ENCODE peak calls at places on chromosomes 4 and X, in seven cellular contexts. F is SJSA1, M is AG09309, X is lower lobe of right lung, K is fibroblast of pulmonary artery, T is skeletal muscle cell, P is PC-9. D is an unnamed sample.
A peak's percentile ranks its signal among the peaks of the same experiment; 100 is the strongest.

GRCh38 chr4:151887151-151887815 is 126.5 kb upstream of the GATB start:
- DNase-seq in F (no peak), M (no peak), X (no peak), K (no peak), T (peak; percentile 31), P (no peak), D (no peak)

GRCh38 chr4:1201851-1202525 is 29.6 kb upstream of the SPON2 start:
- DNase-seq in F (no peak), M (peak; percentile 46), X (peak; percentile 68), K (peak; percentile 95), T (peak; percentile 91), P (no peak), D (peak; percentile 68)

GRCh38 chrX:115372026-115372610 is 82.6 kb downstream of the LUZP4 start:
- DNase-seq in F (peak; percentile 42), M (no peak), X (no peak), K (peak; percentile 78), T (no peak), P (peak; percentile 33), D (no peak)

GRCh38 chrX:108640817-108641216 is 95.5 kb downstream of the IRS4 start:
- DNase-seq in F (no peak), M (no peak), X (no peak), K (no peak), T (no peak), P (no peak), D (no peak)

GRCh38 chrX:91434351-91435168 is at the start of gene PABPC5:
- DNase-seq in F (peak; percentile 69), M (peak; percentile 35), X (peak; percentile 49), K (peak; percentile 83), T (peak; percentile 75), P (no peak), D (peak; percentile 44)

GRCh38 chr4:87128006-87128705 is 92.3 kb downstream of the KLHL8 start:
- DNase-seq in F (no peak), M (no peak), X (no peak), K (no peak), T (no peak), P (no peak), D (no peak)

GRCh38 chr4:168374772-168375523 is 56.4 kb upstream of the DDX60 start:
- DNase-seq in F (no peak), M (no peak), X (no peak), K (no peak), T (no peak), P (no peak), D (no peak)

GRCh38 chrX:42496239-42496638 is 281.7 kb downstream of the PPP1R2C start:
- DNase-seq in F (no peak), M (no peak), X (no peak), K (no peak), T (no peak), P (no peak), D (no peak)

GRCh38 chrX:5474282-5474681 is 754.4 kb downstream of the NLGN4X start:
- DNase-seq in F (no peak), M (no peak), X (no peak), K (no peak), T (no peak), P (no peak), D (no peak)

GRCh38 chrX:106484233-106484632 is 127.5 kb upstream of the RADX start:
- DNase-seq in F (no peak), M (no peak), X (no peak), K (no peak), T (no peak), P (no peak), D (no peak)

GRCh38 chr4:110344165-110344564 is 131.8 kb upstream of the ENPEP start:
- DNase-seq in F (no peak), M (no peak), X (no peak), K (peak; percentile 11), T (no peak), P (no peak), D (no peak)

GRCh38 chrX:96140796-96141195 is 543.8 kb upstream of the DIAPH2 start:
- DNase-seq in F (no peak), M (no peak), X (no peak), K (peak; percentile 1), T (no peak), P (no peak), D (no peak)

GRCh38 chr4:97656034-97656720 is 487.1 kb downstream of the STPG2 start:
- DNase-seq in F (no peak), M (no peak), X (no peak), K (peak; percentile 93), T (peak; percentile 88), P (peak; percentile 1), D (no peak)

GRCh38 chr4:93066746-93067145 is 761.8 kb upstream of the ATOH1 start:
- DNase-seq in F (no peak), M (no peak), X (no peak), K (no peak), T (peak; percentile 36), P (no peak), D (no peak)

GRCh38 chr4:24795666-24796381 is 451 bp downstream of the SOD3 start:
- DNase-seq in F (no peak), M (no peak), X (no peak), K (no peak), T (no peak), P (peak; percentile 4), D (no peak)
- H3K4me3 ChIP-seq in F (peak overlapping the region; percentile 6), M (peak overlapping the region; percentile 41), X (peak overlapping the region; percentile 51), K (peak overlapping the region; percentile 49), T (peak overlapping the region; percentile 27), P (peak overlapping the region; percentile 34), D (no peak overlapping the region)

DNA sequence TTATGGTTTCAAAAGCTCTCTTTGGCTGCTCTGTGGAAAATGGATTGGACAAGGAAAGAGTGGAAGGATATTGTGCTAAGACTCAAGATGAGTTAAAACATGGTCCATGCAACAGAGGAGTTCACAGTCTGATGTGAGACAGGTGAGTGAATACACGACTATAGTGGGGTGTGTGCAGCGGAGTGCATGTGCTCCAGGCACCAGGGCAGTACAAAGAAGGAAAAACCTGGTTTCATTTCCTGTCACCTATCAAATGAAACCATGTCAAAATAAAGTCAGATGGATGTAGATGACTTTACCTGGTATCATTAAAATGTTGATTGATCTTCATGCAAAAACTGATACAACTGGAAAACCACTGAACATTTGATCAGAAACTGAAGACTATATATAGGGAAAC is 241.0 kb upstream of the RASGEF1B start:
- DNase-seq in F (no peak), M (no peak), X (no peak), K (no peak), T (no peak), P (no peak), D (no peak)
- H3K4me3 ChIP-seq in F (no peak overlapping the region), M (no peak overlapping the region), X (no peak overlapping the region), K (no peak overlapping the region), T (no peak overlapping the region), P (no peak overlapping the region), D (no peak overlapping the region)

DNA sequence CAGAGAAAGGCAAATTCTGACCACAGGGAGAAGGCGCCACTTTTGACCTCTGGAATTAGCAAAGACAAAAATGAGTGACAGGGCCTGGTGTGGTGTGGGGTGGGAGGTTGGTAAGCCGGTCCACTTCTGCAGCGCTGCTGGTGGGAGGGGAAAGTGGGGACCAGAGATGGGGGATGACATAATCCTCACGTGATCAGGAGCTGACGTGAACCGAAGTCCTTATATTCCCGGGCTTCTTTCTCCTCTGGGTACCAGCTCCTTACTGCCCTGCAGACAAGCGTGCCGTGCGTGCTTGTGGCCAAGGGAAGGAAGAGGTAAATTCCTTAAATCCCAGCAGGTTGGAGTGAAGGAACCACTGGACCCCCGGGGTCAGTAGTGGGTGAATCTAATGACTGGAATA is at the start of gene TCEAL7:
- DNase-seq in F (no peak), M (no peak), X (no peak), K (peak; percentile 48), T (no peak), P (no peak), D (no peak)
- H3K4me3 ChIP-seq in F (no peak within 1 kb of the TSS), M (no peak within 1 kb of the TSS), X (peak within 1 kb of the TSS; percentile 35), K (peak within 1 kb of the TSS; percentile 49), T (peak within 1 kb of the TSS; percentile 53), P (no peak within 1 kb of the TSS), D (no peak within 1 kb of the TSS)

GRCh38 chr4:173505924-173506779 is 23.9 kb downstream of the HAND2 start:
- DNase-seq in F (no peak), M (no peak), X (no peak), K (peak; percentile 77), T (no peak), P (peak; percentile 17), D (no peak)

GRCh38 chr4:173509031-173510001 is 20.7 kb downstream of the HAND2 start:
- DNase-seq in F (no peak), M (no peak), X (no peak), K (peak; percentile 71), T (no peak), P (no peak), D (no peak)

GRCh38 chr4:173506780-173507211 is 23.2 kb downstream of the HAND2 start:
- DNase-seq in F (no peak), M (no peak), X (no peak), K (no peak), T (no peak), P (no peak), D (no peak)

GRCh38 chr4:173507471-173508385 is 22.3 kb downstream of the HAND2 start:
- DNase-seq in F (no peak), M (no peak), X (no peak), K (no peak), T (no peak), P (no peak), D (no peak)

GRCh38 chr4:173508386-173509002 is 21.5 kb downstream of the HAND2 start:
- DNase-seq in F (no peak), M (no peak), X (no peak), K (no peak), T (no peak), P (no peak), D (no peak)
- H3K4me3 ChIP-seq in F (no peak overlapping the region), M (no peak overlapping the region), X (no peak overlapping the region), K (peak overlapping the region; percentile 57), T (no peak overlapping the region), P (no peak overlapping the region), D (no peak overlapping the region)

D was measured in mucosa of descending colon.